ENCODE peak calls at places on chromosomes 16 and 17, in nine cellular contexts. F is H1, V is lower leg skin, W is Peyer's patch, C is adrenal gland, X is uterus, K is K562, G is body of pancreas, E is GM12891. H is an unnamed sample.

GRCh38 chr17:31722251-31723056 is 136.6 kb downstream of the COPRS start:
- DNase-seq in F (no peak), V (no peak), W (no peak), C (peak; percentile 53), X (no peak), K (no peak), G (peak; percentile 18), E (no peak), H (no peak)

GRCh38 chr16:78543066-78543465 is 443.6 kb downstream of the WWOX start:
- DNase-seq in F (no peak), V (no peak), W (no peak), C (no peak), X (no peak), K (no peak), G (no peak), E (no peak), H (no peak)

GRCh38 chr17:46984892-46985291 is 5.8 kb upstream of the RPRML start:
- DNase-seq in F (no peak), V (no peak), W (no peak), C (no peak), X (no peak), K (no peak), G (no peak), E (no peak), H (no peak)

GRCh38 chr16:71883193-71883848 is 661 bp downstream of the ZNF821 start:
- DNase-seq in F (no peak), V (no peak), W (peak; percentile 66), C (peak; percentile 43), X (peak; percentile 40), K (peak; percentile 61), G (peak; percentile 47), E (no peak), H (peak; percentile 37)

GRCh38 chr17:77208217-77208808 is 67.5 kb downstream of the SEC14L1 start:
- DNase-seq in F (no peak), V (no peak), W (no peak), C (peak; percentile 86), X (peak; percentile 48), K (no peak), G (peak; percentile 76), E (no peak), H (no peak)

GRCh38 chr17:62017912-62018311 is 47.2 kb downstream of the MED13 start:
- DNase-seq in F (no peak), V (no peak), W (no peak), C (no peak), X (no peak), K (no peak), G (no peak), E (no peak), H (no peak)

GRCh38 chr17:83099570-83100181 is 20.3 kb downstream of the METRNL start:
- DNase-seq in F (no peak), V (peak; percentile 38), W (peak; percentile 60), C (peak; percentile 70), X (no peak), K (no peak), G (peak; percentile 67), E (no peak), H (no peak)

GRCh38 chr16:69217433-69217832 is 30.5 kb downstream of the SNTB2 start:
- DNase-seq in F (no peak), V (no peak), W (no peak), C (no peak), X (no peak), K (peak; percentile 11), G (no peak), E (no peak), H (peak; percentile 19)

GRCh38 chr16:68345958-68346635 is 35.3 kb downstream of the PRMT7 start:
- DNase-seq in F (no peak), V (no peak), W (no peak), C (no peak), X (no peak), K (no peak), G (no peak), E (no peak), H (no peak)

GRCh38 chr16:46783800-46784199 is 35.7 kb upstream of the MYLK3 start:
- DNase-seq in F (no peak), V (no peak), W (no peak), C (no peak), X (no peak), K (no peak), G (no peak), E (no peak), H (no peak)

GRCh38 chr16:18796377-18796776 is 5.0 kb downstream of the ARL6IP1 start:
- DNase-seq in F (no peak), V (no peak), W (no peak), C (no peak), X (no peak), K (no peak), G (no peak), E (no peak), H (no peak)

GRCh38 chr16:18789515-18789849 is 652 bp downstream of the RPS15A start:
- DNase-seq in F (no peak), V (no peak), W (no peak), C (no peak), X (no peak), K (no peak), G (no peak), E (no peak), H (no peak)

GRCh38 chr16:18788828-18789514 is 1.2 kb downstream of the RPS15A start:
- DNase-seq in F (no peak), V (no peak), W (no peak), C (no peak), X (no peak), K (no peak), G (no peak), E (no peak), H (peak; percentile 33)

GRCh38 chr16:18789850-18790706 is at the start of gene RPS15A:
- DNase-seq in F (peak; percentile 94), V (peak; percentile 95), W (peak; percentile 92), C (peak; percentile 96), X (peak; percentile 96), K (peak; percentile 98), G (peak; percentile 96), E (peak; percentile 95), H (peak; percentile 97)

GRCh38 chr16:18792836-18793433 is 2.8 kb upstream of the RPS15A start:
- DNase-seq in F (no peak), V (no peak), W (no peak), C (peak; percentile 53), X (no peak), K (no peak), G (no peak), E (no peak), H (no peak)
- TF ChIP-seq POLR2A in F (no peak), V (no peak), W (no peak), C (no peak), X (no peak), K (no peak), G (no peak), E (no peak), H (no peak)

DNA sequence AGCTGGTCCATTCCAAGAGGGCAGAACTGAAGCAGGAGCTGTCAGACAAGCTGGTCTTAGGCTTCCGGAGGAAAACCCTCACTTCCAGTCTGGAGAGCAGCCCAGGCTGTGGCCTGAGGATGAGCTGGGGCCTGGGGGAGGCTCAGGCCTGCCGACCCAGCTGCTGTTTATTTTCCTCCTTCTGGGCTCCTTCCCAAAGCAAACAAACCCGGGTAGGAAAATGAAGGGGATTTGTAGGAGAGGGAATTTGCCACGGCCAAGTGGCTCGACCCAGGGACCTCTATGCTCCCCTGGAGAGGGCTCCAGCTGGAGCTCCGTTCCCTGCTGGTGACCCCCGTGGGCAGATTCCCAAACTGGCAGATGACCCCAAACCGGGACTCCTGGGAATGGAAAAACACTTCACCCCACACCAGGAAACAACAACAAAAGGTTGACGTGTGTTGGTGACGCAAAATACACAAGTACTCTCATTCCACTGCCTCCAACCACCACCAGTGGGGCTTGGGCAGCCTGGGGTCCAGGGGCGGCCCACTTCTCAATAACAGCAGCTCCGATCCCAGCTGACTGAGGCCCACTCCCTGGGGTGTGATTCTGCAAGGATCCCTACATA is 8.8 kb downstream of the JUP start:
- DNase-seq in F (no peak), V (no peak), W (peak; percentile 63), C (peak; percentile 80), X (peak; percentile 86), K (no peak), G (peak; percentile 78), E (no peak), H (no peak)
- TF ChIP-seq POLR2A in F (no peak), V (no peak), W (no peak), C (no peak), X (no peak), K (no peak), G (peak; percentile 14), E (no peak), H (no peak)

GRCh38 chr17:68398731-68399637 is 58.3 kb downstream of the WIPI1 start:
- DNase-seq in F (no peak), V (no peak), W (no peak), C (peak; percentile 67), X (peak; percentile 74), K (peak; percentile 77), G (peak; percentile 68), E (peak; percentile 53), H (peak; percentile 52)
- TF ChIP-seq POLR2A in F (no peak), V (no peak), W (no peak), C (no peak), X (no peak), K (no peak), G (no peak), E (no peak), H (no peak)

GRCh38 chr17:58005031-58005727 is 1.9 kb downstream of the SRSF1 start:
- DNase-seq in F (no peak), V (no peak), W (no peak), C (no peak), X (no peak), K (peak; percentile 45), G (no peak), E (no peak), H (peak; percentile 31)

GRCh38 chr17:58007781-58008706 is 998 bp upstream of the SRSF1 start:
- DNase-seq in F (no peak), V (no peak), W (no peak), C (no peak), X (peak; percentile 18), K (no peak), G (no peak), E (no peak), H (no peak)

GRCh38 chr17:58006563-58006923 is 503 bp downstream of the SRSF1 start:
- DNase-seq in F (no peak), V (peak; percentile 82), W (peak; percentile 78), C (peak; percentile 85), X (peak; percentile 76), K (peak; percentile 76), G (peak; percentile 85), E (no peak), H (peak; percentile 84)

GRCh38 chr17:58005728-58006562 is 1.1 kb downstream of the SRSF1 start:
- DNase-seq in F (no peak), V (no peak), W (no peak), C (no peak), X (no peak), K (no peak), G (no peak), E (no peak), H (peak; percentile 48)

DNA sequence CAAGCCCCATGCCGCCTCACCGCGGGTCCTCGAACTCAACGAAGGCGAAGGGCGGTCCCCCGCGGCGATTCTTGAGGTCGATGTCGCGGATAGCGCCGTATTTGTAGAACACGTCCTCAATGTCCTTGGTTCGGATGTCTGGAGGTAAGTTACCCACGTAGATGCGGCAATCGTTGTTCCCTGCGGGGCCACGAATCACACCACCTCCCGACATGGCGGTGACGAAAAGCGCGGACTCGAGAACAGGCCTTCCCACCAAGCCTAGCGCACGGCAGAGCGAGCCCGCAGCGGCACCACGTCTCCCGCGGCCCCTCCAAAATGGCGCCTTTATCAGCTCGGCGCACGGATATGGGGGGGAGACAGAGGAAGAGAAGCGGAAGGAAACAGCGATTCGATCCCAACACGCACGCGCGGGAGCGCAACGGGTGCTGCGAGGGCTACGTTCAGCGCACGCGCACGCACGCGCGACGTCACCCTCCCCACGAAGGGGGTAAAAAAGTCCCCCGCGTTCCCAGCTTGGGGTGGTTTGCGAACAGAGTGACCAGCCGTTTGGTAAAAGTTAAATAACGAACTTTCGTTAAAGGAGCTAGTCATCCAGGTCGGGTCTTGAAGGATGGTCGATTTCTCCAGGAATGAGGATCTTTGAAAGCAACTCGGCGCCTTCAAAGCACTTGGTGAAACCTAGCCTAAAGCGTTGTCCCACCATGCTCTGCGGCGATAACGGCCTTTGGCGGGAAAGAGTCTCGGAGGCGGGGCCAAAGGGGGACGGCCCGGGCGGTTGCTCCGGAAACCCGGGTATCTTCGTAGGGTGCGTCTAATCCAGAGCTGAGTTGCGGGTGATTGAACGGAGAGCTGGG is at the start of gene SRSF1:
- DNase-seq in F (peak; percentile 87), V (peak; percentile 96), W (peak; percentile 97), C (peak; percentile 97), X (peak; percentile 98), K (peak; percentile 95), G (peak; percentile 97), E (peak; percentile 83), H (peak; percentile 99)
- TF ChIP-seq POLR2A in F (peak; percentile 92), V (no peak), W (peak; percentile 94), C (peak; percentile 84), X (peak; percentile 89), K (peak; percentile 98), G (peak; percentile 96), E (peak; percentile 97), H (peak; percentile 98)